ENCODE peak calls at places on chromosomes 11 and 22, in seven cellular contexts. H is A549, R is Peyer's patch, M is psoas muscle, D is neuronal stem cell, X is tibial nerve, Y is cardiac muscle cell. I is an unnamed sample.

GRCh38 chr11:62132689-62133293 is 9.0 kb downstream of the INCENP start:
- DNase-seq in H (no peak), D (no peak), X (no peak), M (no peak), R (no peak), Y (no peak), I (no peak)

GRCh38 chr11:69699213-69699612 is 4.6 kb downstream of the FGF19 start:
- DNase-seq in H (no peak), R (no peak), M (no peak), D (no peak), X (no peak), Y (peak; percentile 26), I (peak; percentile 31)

GRCh38 chr11:32809313-32809712 is 14.9 kb upstream of the CCDC73 start:
- DNase-seq in Y (peak; percentile 87), X (peak; percentile 84), D (peak; percentile 59), R (peak; percentile 37), M (no peak), H (peak; percentile 66), I (peak; percentile 81)

GRCh38 chr11:94791216-94791889 is 23.2 kb downstream of the AMOTL1 start:
- DNase-seq in M (no peak), D (no peak), R (no peak), H (no peak), X (no peak), Y (peak; percentile 50), I (no peak)

GRCh38 chr11:48037709-48038468 is 57.5 kb downstream of the PTPRJ start:
- DNase-seq in H (no peak), Y (no peak), M (no peak), X (no peak), D (no peak), R (no peak), I (no peak)

GRCh38 chr22:44496305-44496704 is 1.7 kb downstream of the RTL6 start:
- DNase-seq in R (no peak), H (no peak), Y (no peak), M (no peak), D (no peak), X (no peak), I (no peak)

GRCh38 chr11:112776834-112777793 is 184.1 kb upstream of the NCAM1 start:
- DNase-seq in X (no peak), D (no peak), R (no peak), Y (peak; percentile 55), H (no peak), M (no peak), I (peak; percentile 94)

GRCh38 chr11:64124147-64124546 is 41.8 kb downstream of the MACROD1 start:
- DNase-seq in H (no peak), M (no peak), R (no peak), D (no peak), X (no peak), Y (no peak), I (no peak)

GRCh38 chr11:106063009-106063408 is 14.1 kb downstream of the KBTBD3 start:
- DNase-seq in M (no peak), D (no peak), Y (no peak), H (no peak), R (no peak), X (no peak), I (no peak)

GRCh38 chr11:134139873-134140331 is 71.0 kb downstream of the JAM3 start:
- DNase-seq in Y (peak; percentile 91), X (peak; percentile 87), R (peak; percentile 40), H (peak; percentile 8), M (no peak), D (peak; percentile 38), I (peak; percentile 65)

GRCh38 chr11:45964911-45965389 is 42.5 kb downstream of the LARGE2 start:
- DNase-seq in X (peak; percentile 59), H (peak; percentile 65), D (peak; percentile 66), R (peak; percentile 37), Y (peak; percentile 90), M (no peak), I (peak; percentile 62)

GRCh38 chr11:32034149-32034548 is 56.7 kb upstream of the RCN1 start:
- DNase-seq in D (no peak), X (no peak), Y (peak; percentile 96), R (no peak), M (no peak), H (no peak), I (no peak)

GRCh38 chr11:15526032-15526431 is 411.3 kb downstream of the INSC start:
- DNase-seq in Y (no peak), X (no peak), M (no peak), H (no peak), R (no peak), D (no peak), I (no peak)

GRCh38 chr22:30838111-30838510 is 130.5 kb downstream of the MORC2 start:
- DNase-seq in H (no peak), X (no peak), Y (peak; percentile 3), R (no peak), M (no peak), D (no peak), I (no peak)

GRCh38 chr11:3920148-3920852 is 64.8 kb downstream of the STIM1 start:
- DNase-seq in H (no peak), M (peak; percentile 65), X (peak; percentile 74), D (no peak), Y (peak; percentile 82), R (no peak), I (no peak)

GRCh38 chr11:121936781-121937447 is 179.1 kb downstream of the BLID start:
- DNase-seq in H (no peak), M (no peak), D (no peak), R (no peak), X (no peak), Y (peak; percentile 20), I (no peak)

GRCh38 chr22:26172389-26172990 is 3.2 kb downstream of the SEZ6L start:
- DNase-seq in R (no peak), Y (peak; percentile 14), M (peak; percentile 58), X (no peak), H (peak; percentile 22), D (peak; percentile 36), I (peak; percentile 77)

GRCh38 chr22:27386186-27386585 is 415.4 kb downstream of the MN1 start:
- DNase-seq in D (no peak), Y (no peak), R (peak; percentile 0), M (no peak), X (no peak), H (no peak), I (no peak)

GRCh38 chr11:128522943-128523518 is 64.3 kb downstream of the ETS1 start:
- DNase-seq in R (no peak), M (no peak), X (no peak), Y (no peak), D (no peak), H (no peak), I (no peak)
- H3K27ac ChIP-seq in R (peak overlapping the region; percentile 97), M (peak overlapping the region; percentile 93), X (peak overlapping the region; percentile 96), Y (no peak overlapping the region), D (no peak overlapping the region), H (peak overlapping the region; percentile 94), I (peak overlapping the region; percentile 77)

GRCh38 chr11:28834877-28835276 is 726.7 kb downstream of the METTL15 start:
- DNase-seq in R (no peak), D (no peak), M (no peak), Y (peak; percentile 55), X (no peak), H (no peak), I (peak; percentile 73)

GRCh38 chr11:28835317-28835716 is 727.1 kb downstream of the METTL15 start:
- DNase-seq in D (no peak), H (no peak), X (no peak), R (no peak), M (no peak), Y (no peak), I (no peak)

GRCh38 chr11:28835790-28836189 is 727.6 kb downstream of the METTL15 start:
- DNase-seq in M (no peak), X (no peak), Y (peak; percentile 71), D (no peak), R (no peak), H (no peak), I (no peak)

GRCh38 chr11:28833169-28833568 is 725.0 kb downstream of the METTL15 start:
- DNase-seq in Y (no peak), R (no peak), H (no peak), M (no peak), D (no peak), X (no peak), I (no peak)

GRCh38 chr11:28833670-28834069 is 725.5 kb downstream of the METTL15 start:
- DNase-seq in M (no peak), D (no peak), R (no peak), Y (peak; percentile 98), H (no peak), X (no peak), I (no peak)
- H3K27ac ChIP-seq in M (no peak overlapping the region), D (no peak overlapping the region), R (no peak overlapping the region), Y (no peak overlapping the region), H (peak overlapping the region; percentile 95), X (no peak overlapping the region), I (no peak overlapping the region)

DNA sequence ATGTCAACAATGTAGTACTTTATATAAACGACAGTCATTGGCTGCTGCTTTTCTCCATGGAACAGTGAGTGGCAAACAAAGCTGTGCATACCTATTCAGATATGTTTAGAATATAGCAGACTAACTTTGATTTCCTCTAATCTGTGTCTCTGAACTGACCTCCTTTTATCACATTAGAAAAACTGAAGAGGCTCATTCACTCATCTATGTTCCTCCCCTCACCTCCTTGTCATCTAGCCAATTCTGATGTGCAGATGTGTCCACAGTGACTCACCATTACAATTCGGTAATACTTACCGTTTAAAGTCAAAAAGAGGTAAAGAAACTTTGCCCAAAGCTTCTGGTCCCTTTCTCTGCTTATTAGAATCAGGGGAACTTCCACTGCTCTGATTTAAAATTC is 51.5 kb upstream of the RPS13 start:
- DNase-seq in D (no peak), R (no peak), Y (no peak), M (no peak), H (no peak), X (no peak), I (no peak)
- H3K27ac ChIP-seq in D (no peak overlapping the region), R (no peak overlapping the region), Y (no peak overlapping the region), M (no peak overlapping the region), H (no peak overlapping the region), X (no peak overlapping the region), I (no peak overlapping the region)

GRCh38 chr11:40235841-40236240 is 1223.6 kb downstream of the LRRC4C start:
- DNase-seq in H (no peak), X (no peak), Y (no peak), D (no peak), M (no peak), R (no peak), I (no peak)

GRCh38 chr11:40247023-40247422 is 1212.4 kb downstream of the LRRC4C start:
- DNase-seq in X (no peak), D (no peak), M (no peak), R (no peak), H (no peak), Y (no peak), I (no peak)

GRCh38 chr11:40240284-40240683 is 1219.2 kb downstream of the LRRC4C start:
- DNase-seq in H (no peak), Y (no peak), R (no peak), M (no peak), X (no peak), D (no peak), I (no peak)

GRCh38 chr11:40241524-40242037 is 1217.9 kb downstream of the LRRC4C start:
- DNase-seq in Y (peak; percentile 0), M (no peak), D (no peak), X (peak; percentile 8), R (no peak), H (no peak), I (no peak)
- H3K27ac ChIP-seq in Y (no peak overlapping the region), M (no peak overlapping the region), D (no peak overlapping the region), X (no peak overlapping the region), R (no peak overlapping the region), H (no peak overlapping the region), I (no peak overlapping the region)

GRCh38 chr22:37231406-37232139 is 12.5 kb downstream of the RAC2 start:
- DNase-seq in Y (no peak), H (no peak), R (no peak), D (no peak), M (peak; percentile 34), X (no peak), I (no peak)
- H3K27ac ChIP-seq in Y (no peak overlapping the region), H (no peak overlapping the region), R (peak overlapping the region; percentile 85), D (no peak overlapping the region), M (no peak overlapping the region), X (peak overlapping the region; percentile 45), I (no peak overlapping the region)

I was measured in WERI-Rb-1.